ENCODE peak calls at places on chromosomes 2 and 18, in nine cellular contexts. J, O, K, I, C, D, H, Q and G are unnamed samples.
A peak's percentile ranks its signal among the peaks of the same experiment; 100 is the strongest.

GRCh38 chr2:55232863-55233657 is 572 bp downstream of the RPS27A start:
- DNase-seq in K (peak; percentile 27), H (peak; percentile 34), Q (peak; percentile 35), C (peak; percentile 48), O (peak; percentile 38), D (peak; percentile 46), I (peak; percentile 46), J (peak; percentile 37), G (peak; percentile 23)

GRCh38 chr2:164890533-164890932 is 48.9 kb upstream of the COBLL1 start:
- DNase-seq in I (no peak), O (no peak), C (no peak), H (no peak), K (no peak), Q (no peak), J (no peak), D (no peak), G (no peak)

GRCh38 chr2:224126459-224126858 is 87.4 kb upstream of the SERPINE2 start:
- DNase-seq in Q (no peak), C (no peak), I (no peak), O (no peak), K (no peak), J (no peak), H (no peak), D (no peak), G (no peak)

GRCh38 chr2:163207706-163208370 is 369.3 kb upstream of the KCNH7 start:
- DNase-seq in I (no peak), H (no peak), C (no peak), D (no peak), K (no peak), Q (peak; percentile 18), O (no peak), J (no peak), G (no peak)

GRCh38 chr2:217710218-217710565 is 292.6 kb downstream of the TNS1 start:
- DNase-seq in J (no peak), O (no peak), D (no peak), H (no peak), K (no peak), I (peak; percentile 41), C (no peak), Q (no peak), G (no peak)

GRCh38 chr2:98412751-98413445 is 31.8 kb upstream of the INPP4A start:
- DNase-seq in J (peak; percentile 83), C (peak; percentile 49), D (peak; percentile 34), O (peak; percentile 54), K (peak; percentile 70), I (peak; percentile 72), Q (peak; percentile 77), H (peak; percentile 63), G (peak; percentile 56)

GRCh38 chr2:82340578-82341053 is 2036.1 kb upstream of the LRRTM1 start:
- DNase-seq in O (no peak), D (no peak), I (peak; percentile 7), Q (no peak), K (no peak), J (peak; percentile 7), C (no peak), H (no peak), G (no peak)

GRCh38 chr2:174499365-174499764 is 12.5 kb upstream of the GPR155 start:
- DNase-seq in D (no peak), I (no peak), H (no peak), K (no peak), J (no peak), C (no peak), Q (no peak), O (no peak), G (no peak)

GRCh38 chr2:43041167-43041566 is 185.2 kb downstream of the ZFP36L2 start:
- DNase-seq in I (peak; percentile 45), K (no peak), H (no peak), J (no peak), O (no peak), Q (no peak), C (no peak), D (no peak), G (no peak)

GRCh38 chr2:205908491-205909193 is 177.3 kb downstream of the INO80D start:
- DNase-seq in K (no peak), H (no peak), C (no peak), I (peak; percentile 91), Q (no peak), O (no peak), D (no peak), J (no peak), G (no peak)

GRCh38 chr2:187541086-187542085 is 12.8 kb downstream of the TFPI start:
- DNase-seq in J (no peak), I (peak; percentile 94), O (no peak), D (no peak), Q (peak; percentile 74), K (no peak), H (peak; percentile 97), C (no peak), G (no peak)

GRCh38 chr2:3296182-3296972 is 81.2 kb downstream of the EIPR1 start:
- DNase-seq in I (no peak), C (no peak), O (no peak), D (no peak), Q (no peak), J (no peak), K (no peak), H (no peak), G (no peak)

GRCh38 chr18:5772271-5772670 is 123.1 kb downstream of the TMEM200C start:
- DNase-seq in K (no peak), H (no peak), J (peak; percentile 67), C (no peak), I (peak; percentile 0), D (no peak), O (no peak), Q (no peak), G (no peak)